ENCODE peak calls at places on chromosomes 7 and 10, in six cellular contexts. T, C, P, H, F and S are unnamed samples.

GRCh38 chr7:92504563-92504962 is 23.8 kb downstream of the PEX1 start:
- DNase-seq in T (no peak), C (no peak), P (no peak), H (no peak), F (no peak), S (no peak)

GRCh38 chr7:9231683-9232082 is 798.3 kb downstream of the NXPH1 start:
- DNase-seq in T (no peak), C (no peak), P (no peak), H (no peak), F (no peak), S (no peak)

GRCh38 chr10:114271779-114272167 is 32.7 kb downstream of the VWA2 start:
- DNase-seq in T (peak; percentile 65), C (no peak), P (no peak), H (no peak), F (peak; percentile 91), S (no peak)

GRCh38 chr10:22341190-22341935 is 3.9 kb upstream of the SPAG6 start:
- DNase-seq in T (peak; percentile 44), C (no peak), P (peak; percentile 59), H (no peak), F (no peak), S (peak; percentile 45)

GRCh38 chr7:48213226-48213625 is 42.0 kb downstream of the ABCA13 start:
- DNase-seq in T (no peak), C (no peak), P (no peak), H (no peak), F (peak; percentile 82), S (no peak)

GRCh38 chr10:118870467-118871243 is 115.9 kb upstream of the CACUL1 start:
- DNase-seq in T (peak; percentile 36), C (no peak), P (peak; percentile 44), H (no peak), F (peak; percentile 64), S (no peak)

GRCh38 chr7:154574235-154574634 is 428.7 kb downstream of the PAXIP1 start:
- DNase-seq in T (no peak), C (no peak), P (no peak), H (no peak), F (no peak), S (no peak)

GRCh38 chr7:36203081-36203775 is 50.2 kb downstream of the EEPD1 start:
- DNase-seq in T (no peak), C (no peak), P (no peak), H (no peak), F (no peak), S (no peak)

GRCh38 chr7:16587785-16588184 is 57.8 kb downstream of the ANKMY2 start:
- DNase-seq in T (no peak), C (no peak), P (peak; percentile 36), H (no peak), F (no peak), S (no peak)

GRCh38 chr10:28095791-28096367 is 97.0 kb upstream of the ODAD2 start:
- DNase-seq in T (no peak), C (no peak), P (no peak), H (no peak), F (no peak), S (no peak)

GRCh38 chr7:43904533-43905208 is 1.7 kb downstream of the URGCP start:
- DNase-seq in T (no peak), C (no peak), P (no peak), H (no peak), F (peak; percentile 67), S (no peak)

GRCh38 chr7:142030846-142031245 is 35.2 kb downstream of the MGAM start:
- DNase-seq in T (no peak), C (no peak), P (no peak), H (no peak), F (no peak), S (no peak)

GRCh38 chr7:108128514-108128913 is 1.6 kb downstream of the LAMB4 start:
- DNase-seq in T (no peak), C (no peak), P (no peak), H (no peak), F (no peak), S (no peak)

GRCh38 chr7:53218730-53219504 is 183.5 kb downstream of the POM121L12 start:
- DNase-seq in T (no peak), C (no peak), P (peak; percentile 45), H (no peak), F (no peak), S (no peak)

GRCh38 chr10:52437205-52437646 is 123.1 kb downstream of the DKK1 start:
- DNase-seq in T (no peak), C (no peak), P (no peak), H (no peak), F (no peak), S (no peak)

GRCh38 chr7:132065193-132065972 is 509.0 kb upstream of the PODXL start:
- DNase-seq in T (peak; percentile 94), C (peak; percentile 30), P (no peak), H (no peak), F (peak; percentile 97), S (no peak)

GRCh38 chr7:52482076-52482475 is 553.4 kb upstream of the POM121L12 start:
- DNase-seq in T (no peak), C (no peak), P (no peak), H (no peak), F (no peak), S (no peak)

GRCh38 chr7:158829021-158829341 is 328 bp downstream of the ESYT2 start:
- DNase-seq in T (peak; percentile 60), C (no peak), P (peak; percentile 85), H (peak; percentile 82), F (peak; percentile 55), S (no peak)

GRCh38 chr10:482036-482435 is 207.4 kb downstream of the DIP2C start:
- DNase-seq in T (no peak), C (no peak), P (no peak), H (no peak), F (no peak), S (no peak)

GRCh38 chr7:7201583-7202374 is 19.4 kb downstream of the C1GALT1 start:
- DNase-seq in T (no peak), C (peak; percentile 63), P (no peak), H (peak; percentile 49), F (peak; percentile 76), S (peak; percentile 47)

GRCh38 chr10:75229961-75230360 is 5.8 kb downstream of the COMTD1 start:
- DNase-seq in T (no peak), C (no peak), P (no peak), H (no peak), F (peak; percentile 50), S (no peak)

GRCh38 chr7:149606826-149607225 is 109.2 kb upstream of the ZNF746 start:
- DNase-seq in T (no peak), C (no peak), P (no peak), H (no peak), F (no peak), S (no peak)

GRCh38 chr10:126014309-126014708 is 117.9 kb downstream of the FANK1 start:
- DNase-seq in T (no peak), C (no peak), P (no peak), H (no peak), F (peak; percentile 51), S (no peak)

GRCh38 chr7:46153583-46153950 is 232.5 kb upstream of the IGFBP3 start:
- DNase-seq in T (no peak), C (no peak), P (no peak), H (no peak), F (no peak), S (no peak)
- H3K27ac ChIP-seq in T (peak overlapping the region; percentile 43), C (no peak overlapping the region), P (no peak overlapping the region), H (no peak overlapping the region), F (peak overlapping the region; percentile 69), S (no peak overlapping the region)

DNA sequence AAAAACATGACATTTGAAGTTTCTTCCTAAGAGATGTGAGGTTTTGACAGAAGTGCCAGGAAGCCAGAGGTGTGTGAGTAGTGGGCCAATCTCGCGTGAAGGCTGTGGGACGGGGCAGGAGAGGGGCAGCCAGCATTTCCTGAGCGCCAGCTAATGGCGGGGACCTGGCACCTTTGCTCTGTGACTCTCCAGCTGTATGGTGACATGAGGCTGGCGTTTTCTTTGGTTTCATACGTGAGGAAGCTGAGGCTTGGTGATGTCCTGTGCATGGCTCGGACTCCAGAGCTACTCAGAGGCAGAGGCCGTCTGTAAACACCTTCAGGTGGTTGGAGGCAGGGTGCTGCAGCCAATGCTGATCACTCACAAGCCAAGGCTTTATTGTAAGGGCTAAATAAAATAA is 53.8 kb downstream of the IKZF1 start:
- DNase-seq in T (no peak), C (no peak), P (no peak), H (no peak), F (no peak), S (no peak)
- H3K4me1 ChIP-seq in T (no peaks in the 10 kb centered on the region), C (no peaks in the 10 kb centered on the region), P (peaks cover 2% of the 10 kb centered on the region), H (peaks cover 98% of the 10 kb centered on the region), F (no peaks in the 10 kb centered on the region), S (peaks cover 99% of the 10 kb centered on the region)

GRCh38 chr10:60271319-60272040 is 118.2 kb downstream of the ANK3 start:
- DNase-seq in T (no peak), C (no peak), P (no peak), H (no peak), F (no peak), S (no peak)

GRCh38 chr10:60266513-60266912 is 123.2 kb downstream of the ANK3 start:
- DNase-seq in T (no peak), C (no peak), P (no peak), H (no peak), F (no peak), S (no peak)

GRCh38 chr10:60262647-60263126 is 127.0 kb downstream of the ANK3 start:
- DNase-seq in T (no peak), C (no peak), P (no peak), H (no peak), F (no peak), S (no peak)

GRCh38 chr10:60270426-60270825 is 119.2 kb downstream of the ANK3 start:
- DNase-seq in T (no peak), C (no peak), P (no peak), H (no peak), F (peak; percentile 74), S (no peak)

GRCh38 chr10:60267802-60268201 is 121.9 kb downstream of the ANK3 start:
- DNase-seq in T (no peak), C (no peak), P (peak; percentile 15), H (no peak), F (no peak), S (no peak)
- H3K4me3 ChIP-seq in T (no peak overlapping the region), C (no peak overlapping the region), P (no peak overlapping the region), H (no peak overlapping the region), F (no peak overlapping the region), S (no peak overlapping the region)

DNA sequence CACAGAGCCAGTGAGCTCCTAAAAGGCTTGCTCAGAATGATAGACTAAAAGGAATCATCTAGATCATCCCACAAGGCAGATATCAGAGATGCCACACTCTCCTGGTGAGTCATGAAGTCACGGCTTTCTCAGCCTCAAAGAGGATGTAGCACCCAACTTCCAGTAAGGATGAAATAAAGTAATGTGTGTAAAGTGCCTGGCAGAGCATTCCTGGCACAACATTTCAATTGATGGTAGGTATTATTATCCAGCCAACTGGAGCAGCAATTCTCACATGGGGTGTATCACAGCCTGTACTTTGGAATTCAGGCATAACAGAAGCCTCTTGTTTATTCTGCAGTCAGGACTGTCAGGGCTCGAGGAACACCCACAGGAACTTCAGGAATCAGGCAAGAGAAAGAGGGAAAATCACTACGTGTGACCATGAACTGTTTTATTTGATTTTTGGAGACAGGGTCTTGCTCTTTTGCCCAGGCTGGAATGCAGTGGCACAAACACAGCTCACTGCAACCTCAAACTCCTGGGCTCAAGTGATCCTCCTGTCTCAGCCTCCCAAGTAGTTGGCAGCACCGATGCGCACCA is 5.3 kb upstream of the NAT16 start:
- DNase-seq in T (no peak), C (peak; percentile 15), P (no peak), H (no peak), F (no peak), S (no peak)
- H3K27ac ChIP-seq in T (no peak overlapping the region), C (no peak overlapping the region), P (no peak overlapping the region), H (no peak overlapping the region), F (no peak overlapping the region), S (no peak overlapping the region)

GRCh38 chr7:78747568-78747967 is 705.9 kb downstream of the MAGI2 start:
- DNase-seq in T (no peak), C (no peak), P (no peak), H (no peak), F (no peak), S (no peak)
- H3K4me1 ChIP-seq in T (no peaks in the 10 kb centered on the region), C (no peaks in the 10 kb centered on the region), P (peaks cover under 1% of the 10 kb centered on the region), H (no peaks in the 10 kb centered on the region), F (no peaks in the 10 kb centered on the region), S (no peaks in the 10 kb centered on the region)